ENCODE peak calls at places on chromosomes 11 and 22, in seven cellular contexts. One of them, this sample, is unnamed.

GRCh38 chr22:20396639-20397038 is 2.7 kb downstream of the ZNF74 start:
- DNase-seq in stimulated activated CD8-positive, alpha-beta memory T cell treated with anti-CD3 and anti-CD28 coated beads, Interleukin-7, amount 100 ng/mL, for 24 hours: no peak
- DNase-seq in left colon: no peak
- DNase-seq in CD4-positive, alpha-beta T cell: no peak
- DNase-seq in T-helper 9 cell: no peak
- DNase-seq in activated CD4-positive, CD25-positive, alpha-beta regulatory T cell: no peak
- DNase-seq in adipocyte: peak
- DNase-seq in this sample: no peak

GRCh38 chr11:104946907-104947306 is 21.5 kb downstream of the CASP4 start:
- DNase-seq in T-helper 9 cell: no peak
- DNase-seq in activated CD4-positive, CD25-positive, alpha-beta regulatory T cell: no peak
- DNase-seq in stimulated activated CD8-positive, alpha-beta memory T cell treated with anti-CD3 and anti-CD28 coated beads, Interleukin-7, amount 100 ng/mL, for 24 hours: no peak
- DNase-seq in CD4-positive, alpha-beta T cell: no peak
- DNase-seq in left colon: no peak
- DNase-seq in adipocyte: peak
- DNase-seq in this sample: no peak

GRCh38 chr11:35529971-35530495 is 4.6 kb upstream of the PAMR1 start:
- DNase-seq in CD4-positive, alpha-beta T cell: no peak
- DNase-seq in adipocyte: peak
- DNase-seq in left colon: no peak
- DNase-seq in stimulated activated CD8-positive, alpha-beta memory T cell treated with anti-CD3 and anti-CD28 coated beads, Interleukin-7, amount 100 ng/mL, for 24 hours: no peak
- DNase-seq in T-helper 9 cell: no peak
- DNase-seq in activated CD4-positive, CD25-positive, alpha-beta regulatory T cell: no peak
- DNase-seq in this sample: no peak

GRCh38 chr11:115716577-115717214 is 212.5 kb upstream of the CADM1 start:
- DNase-seq in adipocyte: no peak
- DNase-seq in left colon: no peak
- DNase-seq in activated CD4-positive, CD25-positive, alpha-beta regulatory T cell: no peak
- DNase-seq in CD4-positive, alpha-beta T cell: no peak
- DNase-seq in T-helper 9 cell: no peak
- DNase-seq in stimulated activated CD8-positive, alpha-beta memory T cell treated with anti-CD3 and anti-CD28 coated beads, Interleukin-7, amount 100 ng/mL, for 24 hours: no peak
- DNase-seq in this sample: no peak

GRCh38 chr22:40196628-40197027 is 18.9 kb downstream of the TNRC6B start:
- DNase-seq in adipocyte: peak
- DNase-seq in stimulated activated CD8-positive, alpha-beta memory T cell treated with anti-CD3 and anti-CD28 coated beads, Interleukin-7, amount 100 ng/mL, for 24 hours: no peak
- DNase-seq in left colon: no peak
- DNase-seq in CD4-positive, alpha-beta T cell: no peak
- DNase-seq in activated CD4-positive, CD25-positive, alpha-beta regulatory T cell: no peak
- DNase-seq in T-helper 9 cell: no peak
- DNase-seq in this sample: no peak

GRCh38 chr11:4072668-4073285 is 21.8 kb upstream of the RRM1 start:
- DNase-seq in adipocyte: peak
- DNase-seq in T-helper 9 cell: peak
- DNase-seq in stimulated activated CD8-positive, alpha-beta memory T cell treated with anti-CD3 and anti-CD28 coated beads, Interleukin-7, amount 100 ng/mL, for 24 hours: no peak
- DNase-seq in activated CD4-positive, CD25-positive, alpha-beta regulatory T cell: no peak
- DNase-seq in CD4-positive, alpha-beta T cell: no peak
- DNase-seq in left colon: no peak
- DNase-seq in this sample: no peak

GRCh38 chr11:65718964-65719492 is 1.6 kb downstream of the RNASEH2C start:
- DNase-seq in T-helper 9 cell: no peak
- DNase-seq in stimulated activated CD8-positive, alpha-beta memory T cell treated with anti-CD3 and anti-CD28 coated beads, Interleukin-7, amount 100 ng/mL, for 24 hours: no peak
- DNase-seq in CD4-positive, alpha-beta T cell: no peak
- DNase-seq in left colon: peak
- DNase-seq in adipocyte: no peak
- DNase-seq in activated CD4-positive, CD25-positive, alpha-beta regulatory T cell: no peak
- DNase-seq in this sample: no peak

GRCh38 chr22:44383652-44384562 is 71.2 kb upstream of the SHISAL1 start:
- DNase-seq in activated CD4-positive, CD25-positive, alpha-beta regulatory T cell: no peak
- DNase-seq in stimulated activated CD8-positive, alpha-beta memory T cell treated with anti-CD3 and anti-CD28 coated beads, Interleukin-7, amount 100 ng/mL, for 24 hours: no peak
- DNase-seq in adipocyte: no peak
- DNase-seq in left colon: no peak
- DNase-seq in T-helper 9 cell: no peak
- DNase-seq in CD4-positive, alpha-beta T cell: no peak
- DNase-seq in this sample: no peak

GRCh38 chr11:19208959-19209568 is 7.3 kb upstream of the CSRP3 start:
- DNase-seq in adipocyte: no peak
- DNase-seq in activated CD4-positive, CD25-positive, alpha-beta regulatory T cell: no peak
- DNase-seq in stimulated activated CD8-positive, alpha-beta memory T cell treated with anti-CD3 and anti-CD28 coated beads, Interleukin-7, amount 100 ng/mL, for 24 hours: no peak
- DNase-seq in left colon: no peak
- DNase-seq in CD4-positive, alpha-beta T cell: no peak
- DNase-seq in T-helper 9 cell: no peak
- DNase-seq in this sample: no peak

This sample was measured in NCI-H1048.